ENCODE peak calls at places on chromosomes 13 and 19, in five cellular contexts. U is WERI-Rb-1, H is GM13976, A is stomach, V is coronary artery. F is an unnamed sample.

GRCh38 chr13:91328726-91329125 is 18.8 kb upstream of the MIR17HG start:
- DNase-seq in U (no peak), H (no peak), A (no peak), V (no peak), F (no peak)

GRCh38 chr13:27665761-27666160 is 44.1 kb downstream of the POLR1D start:
- DNase-seq in U (no peak), H (no peak), A (no peak), V (no peak), F (no peak)

GRCh38 chr13:21316376-21316775 is 139.9 kb downstream of the MRPL57 start:
- DNase-seq in U (no peak), H (no peak), A (no peak), V (no peak), F (no peak)

GRCh38 chr19:28880735-28881401 is 332.1 kb downstream of the UQCRFS1 start:
- DNase-seq in U (no peak), H (no peak), A (no peak), V (no peak), F (no peak)

GRCh38 chr13:107864543-107865460 is 350.5 kb downstream of the LIG4 start:
- DNase-seq in U (no peak), H (peak; percentile 35), A (no peak), V (no peak), F (peak; percentile 34)

GRCh38 chr13:60152114-60152513 is 11.6 kb downstream of the DIAPH3 start:
- DNase-seq in U (no peak), H (no peak), A (no peak), V (no peak), F (no peak)

GRCh38 chr13:65112123-65113075 is 2117.7 kb downstream of the PCDH9 start:
- DNase-seq in U (no peak), H (no peak), A (no peak), V (no peak), F (no peak)

GRCh38 chr13:26026211-26026610 is 25.6 kb downstream of the SHISA2 start:
- DNase-seq in U (no peak), H (no peak), A (no peak), V (no peak), F (no peak)

GRCh38 chr13:96279904-96280303 is 190.0 kb downstream of the HS6ST3 start:
- DNase-seq in U (no peak), H (no peak), A (no peak), V (no peak), F (no peak)

GRCh38 chr13:99471231-99472202 is 29.8 kb upstream of the TM9SF2 start:
- DNase-seq in U (no peak), H (no peak), A (no peak), V (no peak), F (no peak)

GRCh38 chr13:27578121-27579030 is 42.0 kb downstream of the LNX2 start:
- DNase-seq in U (no peak), H (no peak), A (no peak), V (no peak), F (no peak)

GRCh38 chr19:42113641-42114348 is 18.5 kb downstream of the POU2F2 start:
- DNase-seq in U (peak; percentile 87), H (peak; percentile 74), A (no peak), V (no peak), F (peak; percentile 74)
- TF ChIP-seq CTCF in U (peak; percentile 47), H (no peak), A (no peak), V (no peak), F (no peak)

GRCh38 chr13:50826035-50826434 is 17.5 kb downstream of the DLEU7 start:
- DNase-seq in U (no peak), H (no peak), A (no peak), V (no peak), F (no peak)
- TF ChIP-seq CTCF in U (no peak), H (no peak), A (no peak), V (no peak), F (no peak)

GRCh38 chr13:110372676-110373075 is 65.6 kb downstream of the COL4A2 start:
- DNase-seq in U (no peak), H (no peak), A (no peak), V (no peak), F (no peak)
- TF ChIP-seq CTCF in U (no peak), H (no peak), A (no peak), V (no peak), F (no peak)

DNA sequence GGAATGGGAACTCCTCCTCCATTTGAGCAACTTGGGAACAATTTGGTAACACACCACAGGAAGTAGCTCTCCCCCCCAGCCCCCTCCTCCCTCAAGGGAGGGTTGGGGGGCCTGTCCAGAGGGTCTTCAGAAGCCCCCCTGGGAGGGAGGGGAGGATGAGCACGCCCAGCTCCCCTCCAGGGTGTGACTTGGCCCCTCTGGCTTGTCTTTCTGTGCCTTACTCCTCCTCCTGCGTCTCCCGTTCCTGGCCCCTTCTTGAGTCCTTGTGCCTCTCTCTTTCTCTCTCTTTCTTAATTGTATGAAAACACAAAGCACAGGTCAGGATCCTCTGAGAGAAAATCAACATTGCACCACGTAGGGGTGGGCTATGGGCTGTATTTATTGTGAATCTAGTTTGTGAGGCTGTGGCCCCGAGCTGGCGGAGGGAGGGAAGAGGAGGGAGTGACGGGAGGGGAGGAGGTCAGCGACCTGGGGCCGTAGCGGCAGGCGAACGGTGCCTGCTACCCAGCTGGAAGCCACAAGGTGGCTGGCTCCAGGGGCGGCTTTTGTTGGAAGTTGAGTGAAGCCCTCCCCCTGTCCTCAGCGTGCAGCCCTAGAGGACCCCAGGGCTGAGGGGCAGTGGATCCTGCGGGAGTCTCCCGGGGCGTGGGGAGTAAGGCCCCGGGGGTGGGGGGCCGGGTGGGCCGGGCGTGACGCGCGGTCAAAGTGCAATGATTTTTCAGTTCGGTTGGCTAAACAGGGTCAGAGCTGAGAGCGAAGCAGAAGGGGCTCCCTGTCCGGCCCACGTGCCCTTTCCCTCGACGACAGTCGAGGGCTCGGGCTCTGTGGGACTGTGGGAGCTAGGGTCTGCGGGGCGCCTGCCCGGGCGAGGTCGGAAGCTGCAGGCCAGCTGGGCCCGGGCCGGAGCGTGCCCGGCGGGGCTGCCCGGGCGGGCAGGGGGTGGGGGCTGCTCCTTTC is 6.4 kb downstream of the LYL1 start:
- DNase-seq in U (peak; percentile 71), H (no peak), A (no peak), V (no peak), F (no peak)
- TF ChIP-seq CTCF in U (peak; percentile 48), H (no peak), A (no peak), V (no peak), F (no peak)

GRCh38 chr19:419721-420515 is 11.0 kb upstream of the C2CD4C start:
- DNase-seq in U (no peak), H (no peak), A (no peak), V (no peak), F (no peak)
- TF ChIP-seq CTCF in U (no peak), H (no peak), A (no peak), V (no peak), F (no peak)

GRCh38 chr19:24033308-24033961 is 53.6 kb upstream of the ZNF254 start:
- DNase-seq in U (peak; percentile 93), H (peak; percentile 92), A (peak; percentile 89), V (peak; percentile 94), F (peak; percentile 94)
- TF ChIP-seq CTCF in U (peak; percentile 11), H (no peak), A (no peak), V (no peak), F (no peak)

F was measured in GM20000.